ENCODE peak calls at places on chromosomes 3 and 15, in five cellular contexts. X is cardiac muscle cell, B is breast epithelium, M is GM23248, C is Peyer's patch. G is an unnamed sample.

GRCh38 chr3:148309390-148310035 is 388.2 kb upstream of the AGTR1 start:
- DNase-seq in X (peak; percentile 58), B (no peak), M (peak; percentile 70), C (no peak), G (peak; percentile 5)

GRCh38 chr3:158313344-158313927 is 203.5 kb downstream of the RSRC1 start:
- DNase-seq in X (peak; percentile 61), B (no peak), M (peak; percentile 32), C (no peak), G (peak; percentile 22)

GRCh38 chr3:33437556-33438283 is 2.5 kb downstream of the UBP1 start:
- DNase-seq in X (peak; percentile 35), B (no peak), M (peak; percentile 68), C (no peak), G (peak; percentile 48)

GRCh38 chr3:177642042-177642441 is 444.8 kb upstream of the TBL1XR1 start:
- DNase-seq in X (no peak), B (no peak), M (no peak), C (no peak), G (no peak)

GRCh38 chr3:1092061-1092460 is 763 bp upstream of the CNTN6 start:
- DNase-seq in X (peak; percentile 10), B (no peak), M (no peak), C (no peak), G (no peak)

GRCh38 chr3:111539351-111540331 is 2.4 kb upstream of the CD96 start:
- DNase-seq in X (peak; percentile 69), B (no peak), M (peak; percentile 72), C (peak; percentile 64), G (peak; percentile 67)

GRCh38 chr15:78567541-78567940 is 2.2 kb downstream of the CHRNA5 start:
- DNase-seq in X (no peak), B (no peak), M (no peak), C (no peak), G (peak; percentile 57)

GRCh38 chr15:101064795-101065569 is 145.8 kb downstream of the LRRK1 start:
- DNase-seq in X (no peak), B (no peak), M (no peak), C (peak; percentile 24), G (no peak)

GRCh38 chr3:76039431-76039830 is 254.1 kb upstream of the ZNF717 start:
- DNase-seq in X (no peak), B (no peak), M (peak; percentile 54), C (no peak), G (no peak)

GRCh38 chr3:157132936-157133335 is 27.0 kb downstream of the CCNL1 start:
- DNase-seq in X (no peak), B (no peak), M (peak; percentile 64), C (no peak), G (no peak)

GRCh38 chr3:57094011-57094535 is 33.6 kb downstream of the SPATA12 start:
- DNase-seq in X (no peak), B (no peak), M (peak; percentile 12), C (no peak), G (no peak)

GRCh38 chr3:103067963-103068362 is 633.1 kb downstream of the ZPLD1 start:
- DNase-seq in X (no peak), B (no peak), M (no peak), C (no peak), G (no peak)

GRCh38 chr3:23256741-23257435 is 53.8 kb downstream of the UBE2E2 start:
- DNase-seq in X (no peak), B (no peak), M (peak; percentile 7), C (no peak), G (no peak)

GRCh38 chr3:33644598-33644997 is 73.5 kb downstream of the CLASP2 start:
- DNase-seq in X (no peak), B (no peak), M (no peak), C (no peak), G (no peak)

GRCh38 chr3:54999801-55000200 is 71.9 kb upstream of the LRTM1 start:
- DNase-seq in X (peak; percentile 22), B (no peak), M (no peak), C (no peak), G (peak; percentile 37)

GRCh38 chr15:95129589-95129988 is 898.2 kb downstream of the MCTP2 start:
- DNase-seq in X (no peak), B (no peak), M (peak; percentile 50), C (no peak), G (no peak)

GRCh38 chr15:66293419-66294156 is at the start of gene DIS3L:
- DNase-seq in X (peak; percentile 77), B (no peak), M (peak; percentile 67), C (peak; percentile 81), G (peak; percentile 78)

GRCh38 chr3:141797167-141797773 is 34.1 kb downstream of the GRK7 start:
- DNase-seq in X (peak; percentile 37), B (no peak), M (peak; percentile 66), C (peak; percentile 63), G (peak; percentile 12)

GRCh38 chr3:150376001-150376848 is 31.9 kb upstream of the TSC22D2 start:
- DNase-seq in X (peak; percentile 13), B (no peak), M (peak; percentile 78), C (no peak), G (peak; percentile 61)

GRCh38 chr3:184361532-184361931 is at the start of the genes CLCN2 and POLR2H:
- DNase-seq in X (peak; percentile 92), B (no peak), M (peak; percentile 75), C (peak; percentile 82), G (peak; percentile 68)

GRCh38 chr3:192851821-192852352 is 65.8 kb downstream of the MB21D2 start:
- DNase-seq in X (no peak), B (peak; percentile 79), M (peak; percentile 74), C (peak; percentile 80), G (peak; percentile 89)

GRCh38 chr15:48672206-48672605 is 26.7 kb upstream of the FBN1 start:
- DNase-seq in X (no peak), B (no peak), M (no peak), C (no peak), G (no peak)

GRCh38 chr15:68597581-68597980 is 18.8 kb downstream of the CORO2B start:
- DNase-seq in X (no peak), B (no peak), M (no peak), C (peak; percentile 43), G (no peak)

GRCh38 chr15:61051570-61052031 is 177.5 kb downstream of the RORA start:
- DNase-seq in X (peak; percentile 58), B (peak; percentile 34), M (peak; percentile 85), C (no peak), G (peak; percentile 12)

GRCh38 chr3:139514741-139515140 is 24.8 kb downstream of the RBP1 start:
- DNase-seq in X (no peak), B (no peak), M (no peak), C (no peak), G (no peak)

DNA sequence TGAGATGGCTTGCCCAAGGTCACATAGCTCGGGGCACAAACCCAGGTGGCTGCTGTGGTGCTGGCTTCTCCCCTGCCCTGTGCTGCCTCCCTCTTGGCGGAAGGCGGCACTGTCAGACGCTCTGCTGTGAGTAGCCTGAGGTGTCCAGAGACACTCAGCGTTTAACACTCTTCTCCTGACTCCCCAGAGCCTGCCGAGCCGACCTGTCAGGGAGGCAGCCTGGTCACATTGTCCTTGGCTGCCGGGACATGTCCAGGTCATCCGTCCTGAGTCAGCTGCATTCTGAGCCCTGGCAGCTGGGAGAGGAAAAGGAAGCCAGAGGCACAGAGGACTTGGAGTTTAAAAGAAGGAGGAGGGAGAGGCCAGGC is 4.7 kb downstream of the LMAN1L start:
- DNase-seq in X (peak; percentile 42), B (peak; percentile 59), M (peak; percentile 60), C (peak; percentile 82), G (peak; percentile 70)
- H3K27ac ChIP-seq in X (no peak overlapping the region), B (peak overlapping the region; percentile 67), M (no peak overlapping the region), C (peak overlapping the region; percentile 43), G (peak overlapping the region; percentile 25)

GRCh38 chr3:66401578-66402382 is 99.0 kb downstream of the LRIG1 start:
- DNase-seq in X (no peak), B (no peak), M (no peak), C (peak; percentile 34), G (no peak)
- H3K4me1 ChIP-seq in X (no peaks in the 10 kb centered on the region), B (peaks cover 8% of the 10 kb centered on the region), M (peaks cover 26% of the 10 kb centered on the region), C (peaks cover 7% of the 10 kb centered on the region), G (no peaks in the 10 kb centered on the region)

DNA sequence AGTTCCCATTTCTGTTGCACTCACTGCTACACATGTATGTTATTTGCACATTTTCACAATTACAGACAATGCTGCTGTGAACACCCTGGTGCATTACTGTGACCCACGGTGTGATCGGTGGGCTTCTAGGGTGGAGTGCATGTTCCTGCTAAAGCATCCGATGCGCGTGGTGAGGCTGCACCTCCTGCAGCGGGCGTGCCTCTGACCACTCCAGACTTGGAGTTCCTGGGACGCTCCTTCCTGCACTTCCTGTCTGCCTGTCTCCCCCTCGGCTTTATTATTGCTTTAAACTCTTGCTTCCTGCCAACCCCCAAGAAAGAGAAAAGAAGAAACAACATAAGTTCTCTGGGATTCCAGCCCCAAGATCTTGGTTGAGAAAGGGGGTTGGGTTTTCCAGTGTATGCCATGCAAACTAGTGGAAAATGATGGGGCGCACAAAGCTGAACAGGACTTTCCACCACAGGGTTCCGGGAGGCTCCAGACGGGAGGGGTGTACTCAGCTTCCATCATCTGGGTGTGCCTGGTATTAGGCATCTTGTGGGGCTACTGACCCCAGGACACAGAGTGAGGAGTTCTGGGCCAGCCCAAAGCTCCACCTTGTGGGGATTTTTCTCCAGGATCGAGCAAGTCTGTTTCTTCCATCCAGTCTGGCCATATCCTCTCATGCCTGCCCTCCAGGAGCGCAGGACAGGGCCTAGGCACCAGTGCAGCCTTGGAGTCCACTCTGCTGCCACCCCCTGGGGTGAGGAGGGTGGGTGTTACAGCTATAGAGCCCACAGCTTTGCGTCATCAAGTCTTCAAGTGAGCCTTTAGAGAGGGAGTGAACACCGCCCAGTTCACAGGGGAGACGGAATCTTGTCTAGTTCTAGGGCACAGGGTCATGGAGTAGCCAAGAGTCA is 11.2 kb downstream of the RPL32 start:
- DNase-seq in X (no peak), B (no peak), M (no peak), C (no peak), G (no peak)
- H3K36me3 ChIP-seq in X (peaks cover 63% of the 10 kb centered on the region), B (peaks cover 9% of the 10 kb centered on the region), M (peaks cover 36% of the 10 kb centered on the region), C (no peaks in the 10 kb centered on the region), G (peaks cover 24% of the 10 kb centered on the region)

GRCh38 chr15:99433757-99434211 is 132.0 kb upstream of the MEF2A start:
- DNase-seq in X (no peak), B (no peak), M (no peak), C (peak; percentile 44), G (no peak)

GRCh38 chr15:99433026-99433756 is 132.6 kb upstream of the MEF2A start:
- DNase-seq in X (no peak), B (no peak), M (peak; percentile 47), C (peak; percentile 54), G (no peak)

GRCh38 chr15:99430881-99431401 is 134.8 kb upstream of the MEF2A start:
- DNase-seq in X (no peak), B (no peak), M (no peak), C (peak; percentile 33), G (no peak)

GRCh38 chr15:99431661-99432091 is 134.1 kb upstream of the MEF2A start:
- DNase-seq in X (no peak), B (no peak), M (no peak), C (peak; percentile 39), G (no peak)

DNA sequence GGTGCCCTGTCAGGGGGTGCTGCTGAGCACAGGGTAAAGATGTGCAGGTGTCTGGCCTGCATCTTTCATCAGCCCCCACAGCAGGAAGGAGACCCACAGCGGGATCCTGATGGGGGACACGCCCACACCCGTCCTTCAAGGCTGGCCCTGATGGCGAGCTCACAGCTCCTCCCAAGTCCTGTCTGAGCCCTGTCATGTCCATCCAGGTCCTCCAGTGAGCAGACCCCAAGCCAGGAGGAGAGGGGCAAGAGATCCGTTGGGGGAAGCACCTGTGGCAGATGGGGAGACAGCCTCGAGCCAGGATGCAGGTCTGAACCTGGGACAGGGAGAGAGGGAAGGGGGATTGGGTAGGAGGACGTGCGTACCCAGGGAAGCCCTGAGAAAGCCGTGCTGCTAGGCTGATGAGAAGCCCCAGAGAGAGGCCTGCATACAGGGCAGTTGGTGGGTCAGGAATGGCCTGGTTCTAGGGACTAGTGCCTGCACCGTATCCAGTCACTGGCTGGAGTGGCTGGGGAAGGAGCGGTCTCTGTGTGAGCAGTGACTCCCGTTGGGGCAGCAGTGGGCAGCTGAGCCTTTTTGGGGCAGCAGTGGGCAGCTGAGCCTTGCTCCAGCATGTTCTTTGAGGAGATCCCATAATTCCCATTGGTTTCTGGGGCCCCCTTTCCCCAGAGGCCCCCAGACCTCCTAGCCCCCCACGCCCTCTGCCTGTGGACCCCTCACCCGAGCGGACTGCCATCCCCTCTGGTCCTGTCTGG is 133.3 kb upstream of the MEF2A start:
- DNase-seq in X (no peak), B (no peak), M (no peak), C (peak; percentile 21), G (no peak)
- H3K27ac ChIP-seq in X (no peak overlapping the region), B (no peak overlapping the region), M (no peak overlapping the region), C (no peak overlapping the region), G (no peak overlapping the region)

G was measured in small intestine.